ENCODE peak calls at places on chromosomes 13 and 19, in six cellular contexts. X, T, S, U, Y and A are unnamed samples.

GRCh38 chr13:74771964-74772363 is 637.8 kb upstream of the KLF12 start:
- DNase-seq in U (peak), X (no peak), Y (no peak), T (peak), S (no peak), A (no peak)

GRCh38 chr19:42465827-42466280 is 23.1 kb upstream of the CXCL17 start:
- DNase-seq in U (no peak), X (no peak), T (no peak), S (peak), Y (no peak), A (no peak)

GRCh38 chr13:34066344-34066743 is 248.4 kb downstream of the RFC3 start:
- DNase-seq in Y (no peak), S (no peak), T (no peak), X (no peak), U (no peak), A (no peak)

GRCh38 chr13:44346534-44346933 is 27.1 kb upstream of the SERP2 start:
- DNase-seq in T (no peak), U (no peak), Y (no peak), S (no peak), X (no peak), A (no peak)

GRCh38 chr13:24905242-24905641 is 141.3 kb downstream of the RNF17 start:
- DNase-seq in T (no peak), S (no peak), Y (no peak), X (no peak), U (peak), A (no peak)

GRCh38 chr13:113211774-113212173 is 2.4 kb downstream of the CUL4A start:
- DNase-seq in T (no peak), S (no peak), U (no peak), Y (no peak), X (no peak), A (no peak)

GRCh38 chr19:49812452-49812996 is 568 bp downstream of the FUZ start:
- DNase-seq in S (no peak), Y (no peak), T (no peak), X (no peak), U (no peak), A (no peak)

GRCh38 chr19:8611890-8612806 is 1.6 kb upstream of the ADAMTS10 start:
- DNase-seq in U (peak), S (no peak), X (no peak), T (no peak), Y (peak), A (no peak)

GRCh38 chr13:28474491-28475134 is 20.3 kb downstream of the FLT1 start:
- DNase-seq in U (no peak), T (no peak), X (no peak), Y (no peak), S (no peak), A (no peak)

GRCh38 chr19:959935-960502 is 24.1 kb upstream of the WDR18 start:
- DNase-seq in T (no peak), Y (no peak), U (no peak), S (no peak), X (no peak), A (no peak)

GRCh38 chr19:12969292-12969988 is at the start of gene DAND5:
- DNase-seq in S (no peak), T (no peak), Y (no peak), X (no peak), U (no peak), A (no peak)

GRCh38 chr13:97004096-97004876 is 10.0 kb upstream of the OXGR1 start:
- DNase-seq in X (no peak), S (no peak), Y (no peak), U (peak), T (no peak), A (no peak)

GRCh38 chr19:10748924-10749434 is 31.1 kb downstream of the DNM2 start:
- DNase-seq in S (no peak), X (no peak), T (peak), U (peak), Y (no peak), A (no peak)

GRCh38 chr13:25276748-25277147 is 10.5 kb downstream of the MTMR6 start:
- DNase-seq in T (no peak), Y (no peak), S (no peak), U (peak), X (no peak), A (no peak)

GRCh38 chr19:14053500-14053899 is 8.4 kb downstream of the PALM3 start:
- DNase-seq in U (no peak), S (no peak), X (no peak), T (no peak), Y (no peak), A (no peak)

GRCh38 chr19:45779231-45780145 is 2.8 kb downstream of the DMPK start:
- DNase-seq in T (no peak), S (peak), Y (peak), U (no peak), X (no peak), A (peak)

GRCh38 chr13:34357435-34358232 is 539.7 kb downstream of the RFC3 start:
- DNase-seq in T (peak), S (no peak), Y (no peak), X (no peak), U (peak), A (no peak)

GRCh38 chr19:3868770-3869456 is at the start of gene ZFR2:
- DNase-seq in S (peak), T (no peak), U (no peak), Y (no peak), X (no peak), A (no peak)

GRCh38 chr13:20475927-20476691 is 49.5 kb downstream of the CRYL1 start:
- DNase-seq in U (no peak), S (peak), X (no peak), T (no peak), Y (no peak), A (no peak)

GRCh38 chr13:113653264-113654174 is 4.5 kb downstream of the ATP4B start:
- DNase-seq in U (no peak), S (no peak), X (no peak), T (no peak), Y (no peak), A (peak)

GRCh38 chr13:99778500-99778899 is 193.1 kb downstream of the ZIC5 start:
- DNase-seq in U (no peak), Y (no peak), T (no peak), X (no peak), S (no peak), A (no peak)

GRCh38 chr19:43455321-43456113 is 9.9 kb downstream of the LYPD3 start:
- DNase-seq in X (no peak), S (no peak), T (no peak), Y (no peak), U (no peak), A (no peak)

GRCh38 chr19:15249912-15250634 is 17.8 kb upstream of the EPHX3 start:
- DNase-seq in S (no peak), U (peak), Y (no peak), T (peak), X (no peak), A (no peak)

GRCh38 chr19:29561601-29562000 is 35.8 kb downstream of the VSTM2B start:
- DNase-seq in X (no peak), Y (no peak), T (no peak), S (no peak), U (no peak), A (no peak)

GRCh38 chr13:112062047-112062618 is 4.8 kb upstream of the SOX1 start:
- DNase-seq in X (no peak), T (no peak), U (no peak), Y (no peak), S (no peak), A (no peak)

GRCh38 chr19:29687897-29688728 is 22.9 kb downstream of the PLEKHF1 start:
- DNase-seq in Y (no peak), X (no peak), T (no peak), S (no peak), U (peak), A (no peak)

GRCh38 chr19:50371914-50372475 is 4.3 kb upstream of the NR1H2 start:
- DNase-seq in S (no peak), X (no peak), Y (no peak), T (no peak), U (no peak), A (no peak)

GRCh38 chr13:79128158-79128557 is 277.9 kb downstream of the RBM26 start:
- DNase-seq in S (no peak), Y (no peak), T (peak), U (peak), X (no peak), A (no peak)

GRCh38 chr13:45799451-45799850 is 52.1 kb downstream of the SIAH3 start:
- DNase-seq in S (no peak), Y (no peak), U (no peak), X (no peak), T (no peak), A (no peak)

GRCh38 chr13:50810998-50811397 is 32.5 kb downstream of the DLEU7 start:
- DNase-seq in U (no peak), S (no peak), Y (no peak), X (no peak), T (no peak), A (no peak)

GRCh38 chr19:15115080-15115479 is 7.9 kb downstream of the SYDE1 start:
- DNase-seq in T (no peak), Y (peak), S (no peak), U (no peak), X (no peak), A (no peak)

GRCh38 chr19:42422576-42423461 is 4.4 kb downstream of the LIPE start:
- DNase-seq in T (peak), Y (no peak), S (peak), U (peak), X (no peak), A (no peak)

GRCh38 chr13:26255717-26256277 is 1.9 kb downstream of the CDK8 start:
- DNase-seq in Y (no peak), S (no peak), X (no peak), T (peak), U (peak), A (no peak)

GRCh38 chr19:13401388-13401787 is 104.9 kb downstream of the CACNA1A start:
- DNase-seq in S (no peak), U (peak), Y (no peak), T (no peak), X (no peak), A (no peak)

GRCh38 chr19:3520166-3521103 is 14.3 kb downstream of the FZR1 start:
- DNase-seq in Y (no peak), S (no peak), X (no peak), T (no peak), U (no peak), A (no peak)

GRCh38 chr13:37651371-37651770 is 52.8 kb upstream of the POSTN start:
- DNase-seq in Y (no peak), U (no peak), S (no peak), X (no peak), T (no peak), A (no peak)